ENCODE peak calls at places on chromosomes 4 and X, in nine cellular contexts. K, T, W, I, P, O, L, Y and Q are unnamed samples.

GRCh38 chr4:38414410-38414809 is 249.6 kb upstream of the KLF3 start:
- DNase-seq in Y (no peak), I (no peak), P (no peak), L (no peak), O (no peak), T (no peak), W (no peak), K (no peak), Q (no peak)

GRCh38 chrX:42119076-42119475 is 195.7 kb upstream of the CASK start:
- DNase-seq in W (peak; percentile 0), O (peak; percentile 79), I (no peak), T (no peak), K (no peak), Y (peak; percentile 67), P (no peak), L (peak; percentile 95), Q (no peak)

GRCh38 chr4:67288964-67289363 is 256.3 kb downstream of the CENPC start:
- DNase-seq in P (no peak), L (peak; percentile 3), T (peak; percentile 38), K (no peak), Y (peak; percentile 10), W (peak; percentile 32), I (peak; percentile 63), O (peak; percentile 2), Q (no peak)

GRCh38 chr4:185128272-185129119 is 14.6 kb upstream of the SLC25A4 start:
- DNase-seq in O (peak; percentile 14), T (peak; percentile 38), Y (peak; percentile 11), W (peak; percentile 3), P (peak; percentile 32), K (peak; percentile 62), I (no peak), L (peak; percentile 52), Q (peak; percentile 50)

GRCh38 chrX:72305286-72306084 is at the start of gene CITED1:
- DNase-seq in Y (peak; percentile 16), K (peak; percentile 76), O (no peak), P (no peak), L (no peak), I (no peak), W (no peak), T (peak; percentile 12), Q (no peak)

GRCh38 chr4:16268290-16268689 is 42.0 kb upstream of the TAPT1 start:
- DNase-seq in Y (no peak), W (no peak), P (no peak), I (no peak), K (no peak), L (no peak), O (no peak), T (no peak), Q (no peak)

GRCh38 chr4:14379148-14379547 is 623.1 kb upstream of the CPEB2 start:
- DNase-seq in O (peak; percentile 10), I (no peak), K (no peak), P (no peak), Y (no peak), L (no peak), W (no peak), T (no peak), Q (no peak)

GRCh38 chrX:23857935-23858334 is 49.8 kb downstream of the APOO start:
- DNase-seq in K (no peak), I (no peak), P (no peak), O (no peak), L (no peak), Y (no peak), T (no peak), W (no peak), Q (no peak)

GRCh38 chr4:138851626-138852443 is 163.7 kb upstream of the NOCT start:
- DNase-seq in T (no peak), P (no peak), O (peak; percentile 26), L (peak; percentile 63), Y (no peak), W (peak; percentile 40), I (no peak), K (no peak), Q (no peak)

GRCh38 chr4:6453688-6453990 is 18.8 kb downstream of the PPP2R2C start:
- DNase-seq in W (no peak), L (no peak), I (no peak), T (no peak), Y (no peak), O (no peak), K (no peak), P (no peak), Q (no peak)

GRCh38 chr4:40564815-40565505 is 64.7 kb downstream of the RBM47 start:
- DNase-seq in Y (no peak), I (no peak), K (no peak), W (no peak), T (no peak), P (no peak), L (no peak), O (peak; percentile 46), Q (peak; percentile 72)

GRCh38 chr4:1767770-1768366 is 25.2 kb upstream of the FGFR3 start:
- DNase-seq in K (peak; percentile 30), Y (peak; percentile 51), W (no peak), O (peak; percentile 37), I (peak; percentile 41), P (peak; percentile 35), T (peak; percentile 54), L (peak; percentile 41), Q (no peak)

GRCh38 chrX:1246816-1247215 is 21.8 kb upstream of the CSF2RA start:
- DNase-seq in L (no peak), Y (peak; percentile 66), T (peak; percentile 91), P (peak; percentile 71), O (peak; percentile 63), I (peak; percentile 60), K (peak; percentile 83), W (peak; percentile 13), Q (peak; percentile 52)

GRCh38 chr4:173522160-173522873 is 7.7 kb downstream of the HAND2 start:
- DNase-seq in L (no peak), I (no peak), O (peak; percentile 54), T (no peak), W (no peak), K (peak; percentile 90), P (no peak), Y (peak; percentile 67), Q (peak; percentile 60)

GRCh38 chrX:21885568-21885967 is 29.8 kb downstream of the YY2 start:
- DNase-seq in I (no peak), K (no peak), Y (no peak), T (no peak), W (no peak), O (peak; percentile 84), L (no peak), P (no peak), Q (no peak)

GRCh38 chr4:38311495-38311894 is 351.3 kb downstream of the PTTG2 start:
- DNase-seq in K (no peak), W (no peak), P (no peak), I (no peak), L (no peak), Y (no peak), O (no peak), T (no peak), Q (no peak)

GRCh38 chr4:5758741-5759140 is 47.7 kb downstream of the EVC start:
- DNase-seq in K (no peak), L (peak; percentile 99), P (no peak), Y (peak; percentile 94), W (no peak), T (peak; percentile 84), O (peak; percentile 98), I (no peak), Q (no peak)

GRCh38 chr4:122686709-122687108 is 45.8 kb upstream of the BBS12 start:
- DNase-seq in K (no peak), T (no peak), L (no peak), I (no peak), O (no peak), W (no peak), P (no peak), Y (no peak), Q (no peak)

GRCh38 chr4:145808021-145808650 is 128.2 kb downstream of the C4orf51 start:
- DNase-seq in I (peak; percentile 71), O (peak; percentile 97), W (no peak), P (no peak), Y (peak; percentile 82), L (peak; percentile 99), T (peak; percentile 60), K (no peak), Q (peak; percentile 46)

GRCh38 chr4:90996813-90997212 is 869.6 kb downstream of the CCSER1 start:
- DNase-seq in T (no peak), Y (no peak), W (no peak), O (no peak), K (no peak), P (no peak), L (no peak), I (no peak), Q (no peak)

GRCh38 chr4:8164687-8165086 is 6.1 kb upstream of the ABLIM2 start:
- DNase-seq in P (no peak), T (no peak), W (no peak), O (no peak), L (no peak), K (no peak), I (no peak), Y (no peak), Q (no peak)

GRCh38 chr4:96786306-96786705 is 946.4 kb downstream of the PDHA2 start:
- DNase-seq in I (no peak), L (no peak), W (no peak), Y (no peak), K (no peak), T (no peak), P (no peak), O (no peak), Q (no peak)

GRCh38 chr4:24003926-24004325 is 114.1 kb upstream of the PPARGC1A start:
- DNase-seq in P (no peak), Y (peak; percentile 9), I (no peak), K (no peak), O (peak; percentile 9), W (no peak), L (no peak), T (no peak), Q (no peak)

GRCh38 chr4:185849543-185850185 is 37.7 kb upstream of the SORBS2 start:
- DNase-seq in T (no peak), L (no peak), I (no peak), O (no peak), K (no peak), Y (no peak), W (no peak), P (no peak), Q (no peak)

GRCh38 chr4:182175788-182176519 is 67.2 kb upstream of the TENM3 start:
- DNase-seq in Y (peak; percentile 45), L (no peak), P (no peak), I (peak; percentile 25), K (no peak), O (no peak), T (no peak), W (no peak), Q (no peak)

GRCh38 chr4:86359944-86360478 is at the start of gene MAPK10:
- DNase-seq in P (peak; percentile 39), W (peak; percentile 94), O (peak; percentile 96), T (peak; percentile 53), K (peak; percentile 70), Y (peak; percentile 54), L (peak; percentile 32), I (no peak), Q (peak; percentile 85)

GRCh38 chr4:6095023-6095817 is 77.0 kb upstream of the C4orf50 start:
- DNase-seq in T (peak; percentile 42), Y (peak; percentile 81), L (peak; percentile 33), W (no peak), I (no peak), O (no peak), P (no peak), K (no peak), Q (no peak)

GRCh38 chrX:139201924-139202323 is 328.6 kb upstream of the F9 start:
- DNase-seq in O (no peak), T (no peak), I (no peak), P (no peak), L (peak; percentile 65), K (no peak), Y (no peak), W (no peak), Q (no peak)

GRCh38 chr4:38894340-38894982 is 26.9 kb downstream of the FAM114A1 start:
- DNase-seq in K (no peak), P (no peak), L (no peak), Y (no peak), W (no peak), O (peak; percentile 39), T (no peak), I (no peak), Q (no peak)